ENCODE peak calls at places on chromosomes 12 and 14, in nine cellular contexts. One of them, this sample, is unnamed.

GRCh38 chr14:90664911-90665695 is 151.1 kb downstream of the TTC7B start:
- DNase-seq in upper lobe of left lung: no peak
- DNase-seq in thoracic aorta: no peak
- DNase-seq in pancreas: no peak
- DNase-seq in CD4-positive, CD25-positive, alpha-beta regulatory T cell: no peak
- DNase-seq in AG04450: no peak
- DNase-seq in aorta: no peak
- DNase-seq in ovary: no peak
- DNase-seq in CD8-positive, alpha-beta T cell: no peak
- DNase-seq in this sample: no peak

GRCh38 chr14:97866186-97866585 is 1069.0 kb downstream of the VRK1 start:
- DNase-seq in thoracic aorta: no peak
- DNase-seq in CD8-positive, alpha-beta T cell: no peak
- DNase-seq in aorta: no peak
- DNase-seq in ovary: no peak
- DNase-seq in upper lobe of left lung: no peak
- DNase-seq in CD4-positive, CD25-positive, alpha-beta regulatory T cell: no peak
- DNase-seq in pancreas: no peak
- DNase-seq in AG04450: no peak
- DNase-seq in this sample: no peak

GRCh38 chr12:112589275-112589674 is 170.5 kb downstream of the PTPN11 start:
- DNase-seq in CD8-positive, alpha-beta T cell: no peak
- DNase-seq in pancreas: no peak
- DNase-seq in AG04450: no peak
- DNase-seq in ovary: no peak
- DNase-seq in aorta: no peak
- DNase-seq in thoracic aorta: no peak
- DNase-seq in CD4-positive, CD25-positive, alpha-beta regulatory T cell: no peak
- DNase-seq in upper lobe of left lung: no peak
- DNase-seq in this sample: no peak

GRCh38 chr12:65720136-65720535 is 104.1 kb upstream of the HMGA2 start:
- DNase-seq in AG04450: no peak
- DNase-seq in ovary: no peak
- DNase-seq in thoracic aorta: no peak
- DNase-seq in aorta: no peak
- DNase-seq in CD4-positive, CD25-positive, alpha-beta regulatory T cell: no peak
- DNase-seq in pancreas: no peak
- DNase-seq in CD8-positive, alpha-beta T cell: no peak
- DNase-seq in upper lobe of left lung: no peak
- DNase-seq in this sample: no peak

GRCh38 chr14:76412501-76412900 is 36.6 kb downstream of the ESRRB start:
- DNase-seq in pancreas: no peak
- DNase-seq in thoracic aorta: no peak
- DNase-seq in CD8-positive, alpha-beta T cell: no peak
- DNase-seq in upper lobe of left lung: no peak
- DNase-seq in AG04450: no peak
- DNase-seq in CD4-positive, CD25-positive, alpha-beta regulatory T cell: no peak
- DNase-seq in aorta: no peak
- DNase-seq in ovary: no peak
- DNase-seq in this sample: no peak

GRCh38 chr12:89244536-89244935 is 107.8 kb downstream of the DUSP6 start:
- DNase-seq in pancreas: no peak
- DNase-seq in thoracic aorta: no peak
- DNase-seq in upper lobe of left lung: no peak
- DNase-seq in AG04450: no peak
- DNase-seq in CD8-positive, alpha-beta T cell: no peak
- DNase-seq in CD4-positive, CD25-positive, alpha-beta regulatory T cell: peak; percentile 61
- DNase-seq in aorta: no peak
- DNase-seq in ovary: no peak
- DNase-seq in this sample: no peak

GRCh38 chr14:74290415-74290814 is 12.3 kb downstream of the ABCD4 start:
- DNase-seq in CD4-positive, CD25-positive, alpha-beta regulatory T cell: peak; percentile 11
- DNase-seq in CD8-positive, alpha-beta T cell: no peak
- DNase-seq in aorta: no peak
- DNase-seq in pancreas: no peak
- DNase-seq in thoracic aorta: no peak
- DNase-seq in ovary: no peak
- DNase-seq in upper lobe of left lung: no peak
- DNase-seq in AG04450: no peak
- DNase-seq in this sample: no peak

GRCh38 chr12:66025477-66025876 is 105.1 kb downstream of the LLPH start:
- DNase-seq in thoracic aorta: no peak
- DNase-seq in CD8-positive, alpha-beta T cell: no peak
- DNase-seq in aorta: no peak
- DNase-seq in CD4-positive, CD25-positive, alpha-beta regulatory T cell: no peak
- DNase-seq in upper lobe of left lung: no peak
- DNase-seq in AG04450: no peak
- DNase-seq in pancreas: no peak
- DNase-seq in ovary: no peak
- DNase-seq in this sample: no peak

GRCh38 chr12:40184493-40185302 is 40.1 kb upstream of the LRRK2 start:
- DNase-seq in upper lobe of left lung: no peak
- DNase-seq in aorta: no peak
- DNase-seq in CD8-positive, alpha-beta T cell: no peak
- DNase-seq in pancreas: no peak
- DNase-seq in CD4-positive, CD25-positive, alpha-beta regulatory T cell: no peak
- DNase-seq in thoracic aorta: no peak
- DNase-seq in AG04450: no peak
- DNase-seq in ovary: no peak
- DNase-seq in this sample: no peak

GRCh38 chr14:29724991-29725390 is 202.7 kb downstream of the PRKD1 start:
- DNase-seq in CD4-positive, CD25-positive, alpha-beta regulatory T cell: no peak
- DNase-seq in upper lobe of left lung: no peak
- DNase-seq in thoracic aorta: no peak
- DNase-seq in ovary: peak; percentile 18
- DNase-seq in pancreas: peak; percentile 54
- DNase-seq in CD8-positive, alpha-beta T cell: no peak
- DNase-seq in aorta: no peak
- DNase-seq in AG04450: no peak
- DNase-seq in this sample: no peak

GRCh38 chr14:33432407-33433023 is 493.8 kb downstream of the NPAS3 start:
- DNase-seq in upper lobe of left lung: no peak
- DNase-seq in ovary: no peak
- DNase-seq in pancreas: no peak
- DNase-seq in CD4-positive, CD25-positive, alpha-beta regulatory T cell: no peak
- DNase-seq in aorta: no peak
- DNase-seq in thoracic aorta: no peak
- DNase-seq in CD8-positive, alpha-beta T cell: no peak
- DNase-seq in AG04450: no peak
- DNase-seq in this sample: no peak

GRCh38 chr14:101542391-101542790 is 18.9 kb upstream of the DIO3 start:
- DNase-seq in pancreas: no peak
- DNase-seq in CD8-positive, alpha-beta T cell: no peak
- DNase-seq in ovary: no peak
- DNase-seq in CD4-positive, CD25-positive, alpha-beta regulatory T cell: no peak
- DNase-seq in aorta: no peak
- DNase-seq in AG04450: no peak
- DNase-seq in upper lobe of left lung: no peak
- DNase-seq in thoracic aorta: no peak
- DNase-seq in this sample: no peak

GRCh38 chr12:99121476-99121965 is 476.4 kb downstream of the APAF1 start:
- DNase-seq in pancreas: no peak
- DNase-seq in AG04450: no peak
- DNase-seq in CD8-positive, alpha-beta T cell: no peak
- DNase-seq in ovary: no peak
- DNase-seq in aorta: no peak
- DNase-seq in upper lobe of left lung: no peak
- DNase-seq in CD4-positive, CD25-positive, alpha-beta regulatory T cell: no peak
- DNase-seq in thoracic aorta: no peak
- DNase-seq in this sample: no peak

GRCh38 chr12:64688715-64689114 is 70.5 kb downstream of the GNS start:
- DNase-seq in aorta: no peak
- DNase-seq in upper lobe of left lung: no peak
- DNase-seq in ovary: no peak
- DNase-seq in CD4-positive, CD25-positive, alpha-beta regulatory T cell: no peak
- DNase-seq in AG04450: no peak
- DNase-seq in pancreas: no peak
- DNase-seq in thoracic aorta: no peak
- DNase-seq in CD8-positive, alpha-beta T cell: no peak
- DNase-seq in this sample: no peak

DNA sequence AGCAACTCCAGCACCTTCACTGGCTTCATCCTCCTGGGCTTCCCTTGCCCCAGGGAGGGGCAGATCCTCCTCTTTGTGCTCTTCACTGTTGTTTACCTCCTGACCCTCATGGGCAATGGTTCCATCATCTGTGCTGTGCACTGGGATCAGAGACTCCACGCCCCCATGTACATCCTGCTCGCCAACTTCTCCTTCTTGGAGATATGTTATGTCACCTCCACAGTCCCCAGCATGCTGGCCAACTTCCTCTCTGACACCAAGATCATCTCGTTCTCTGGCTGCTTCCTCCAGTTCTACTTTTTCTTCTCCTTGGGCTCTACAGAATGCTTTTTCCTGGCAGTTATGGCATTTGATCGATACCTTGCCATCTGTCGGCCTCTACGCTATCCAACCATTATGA is 6.8 kb downstream of the OR11G2 start:
- DNase-seq in ovary: no peak
- DNase-seq in CD4-positive, CD25-positive, alpha-beta regulatory T cell: no peak
- DNase-seq in pancreas: no peak
- DNase-seq in aorta: no peak
- DNase-seq in thoracic aorta: no peak
- DNase-seq in AG04450: no peak
- DNase-seq in upper lobe of left lung: no peak
- DNase-seq in CD8-positive, alpha-beta T cell: no peak
- DNase-seq in this sample: no peak
- H3K9me3 ChIP-seq in ovary: no peaks in the 10 kb centered on the region
- H3K9me3 ChIP-seq in CD4-positive, CD25-positive, alpha-beta regulatory T cell: no peaks in the 10 kb centered on the region
- H3K9me3 ChIP-seq in pancreas: no peaks in the 10 kb centered on the region
- H3K9me3 ChIP-seq in aorta: no peaks in the 10 kb centered on the region
- H3K9me3 ChIP-seq in thoracic aorta: no peaks in the 10 kb centered on the region
- H3K9me3 ChIP-seq in AG04450: peaks cover 7% of the 10 kb centered on the region
- H3K9me3 ChIP-seq in upper lobe of left lung: no peaks in the 10 kb centered on the region
- H3K9me3 ChIP-seq in CD8-positive, alpha-beta T cell: no peaks in the 10 kb centered on the region
- H3K9me3 ChIP-seq in this sample: no peaks in the 10 kb centered on the region

GRCh38 chr12:106945261-106945851 is 10.4 kb upstream of the TMEM263 start:
- DNase-seq in aorta: no peak
- DNase-seq in ovary: no peak
- DNase-seq in thoracic aorta: no peak
- DNase-seq in AG04450: no peak
- DNase-seq in upper lobe of left lung: no peak
- DNase-seq in pancreas: no peak
- DNase-seq in CD4-positive, CD25-positive, alpha-beta regulatory T cell: no peak
- DNase-seq in CD8-positive, alpha-beta T cell: no peak
- DNase-seq in this sample: no peak
- H3K9me3 ChIP-seq in aorta: no peaks in the 10 kb centered on the region
- H3K9me3 ChIP-seq in ovary: no peaks in the 10 kb centered on the region
- H3K9me3 ChIP-seq in thoracic aorta: no peaks in the 10 kb centered on the region
- H3K9me3 ChIP-seq in AG04450: peaks cover 3% of the 10 kb centered on the region
- H3K9me3 ChIP-seq in upper lobe of left lung: peaks cover 2% of the 10 kb centered on the region
- H3K9me3 ChIP-seq in pancreas: no peaks in the 10 kb centered on the region
- H3K9me3 ChIP-seq in CD4-positive, CD25-positive, alpha-beta regulatory T cell: peaks cover 7% of the 10 kb centered on the region
- H3K9me3 ChIP-seq in CD8-positive, alpha-beta T cell: no peaks in the 10 kb centered on the region
- H3K9me3 ChIP-seq in this sample: no peaks in the 10 kb centered on the region

GRCh38 chr14:61145903-61146411 is 135.2 kb downstream of the TMEM30B start:
- DNase-seq in ovary: no peak
- DNase-seq in AG04450: no peak
- DNase-seq in upper lobe of left lung: no peak
- DNase-seq in thoracic aorta: peak; percentile 19
- DNase-seq in pancreas: no peak
- DNase-seq in CD4-positive, CD25-positive, alpha-beta regulatory T cell: no peak
- DNase-seq in CD8-positive, alpha-beta T cell: no peak
- DNase-seq in aorta: peak; percentile 64
- DNase-seq in this sample: no peak

GRCh38 chr14:61148742-61149350 is 132.3 kb downstream of the TMEM30B start:
- DNase-seq in AG04450: no peak
- DNase-seq in CD8-positive, alpha-beta T cell: no peak
- DNase-seq in ovary: no peak
- DNase-seq in pancreas: no peak
- DNase-seq in upper lobe of left lung: no peak
- DNase-seq in aorta: no peak
- DNase-seq in CD4-positive, CD25-positive, alpha-beta regulatory T cell: no peak
- DNase-seq in thoracic aorta: no peak
- DNase-seq in this sample: no peak

GRCh38 chr14:61146896-61147295 is 134.2 kb downstream of the TMEM30B start:
- DNase-seq in AG04450: no peak
- DNase-seq in CD4-positive, CD25-positive, alpha-beta regulatory T cell: no peak
- DNase-seq in CD8-positive, alpha-beta T cell: no peak
- DNase-seq in upper lobe of left lung: no peak
- DNase-seq in thoracic aorta: no peak
- DNase-seq in ovary: no peak
- DNase-seq in pancreas: no peak
- DNase-seq in aorta: no peak
- DNase-seq in this sample: no peak

GRCh38 chr14:61147898-61148549 is 133.1 kb downstream of the TMEM30B start:
- DNase-seq in thoracic aorta: peak; percentile 59
- DNase-seq in aorta: peak; percentile 80
- DNase-seq in CD4-positive, CD25-positive, alpha-beta regulatory T cell: no peak
- DNase-seq in ovary: no peak
- DNase-seq in upper lobe of left lung: peak; percentile 33
- DNase-seq in CD8-positive, alpha-beta T cell: no peak
- DNase-seq in AG04450: peak; percentile 98
- DNase-seq in pancreas: no peak
- DNase-seq in this sample: no peak

DNA sequence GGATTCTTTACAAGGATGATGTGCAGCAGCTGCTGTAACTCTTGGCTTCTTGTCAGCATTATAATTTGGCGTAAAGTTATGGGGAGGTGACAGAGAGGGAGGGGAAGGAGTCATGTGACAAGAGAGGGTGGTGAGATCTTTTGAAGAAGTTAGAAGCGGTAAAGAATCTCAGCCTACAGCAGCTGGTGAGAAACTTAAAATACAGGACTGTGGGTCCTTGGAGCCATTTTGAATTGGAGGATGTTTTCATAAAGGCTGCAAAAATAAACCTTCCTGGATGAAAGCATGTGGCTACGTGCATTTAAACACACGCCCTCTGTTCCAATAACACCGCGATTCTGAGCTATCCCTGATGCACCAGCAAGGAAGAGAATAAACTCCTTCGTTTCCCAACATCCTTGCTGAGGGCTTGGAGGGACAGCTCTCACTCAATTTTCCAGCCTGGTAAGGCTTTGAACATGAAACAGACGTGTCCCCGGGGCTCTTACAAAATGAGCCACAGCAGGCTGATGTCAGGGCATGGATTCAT is 133.7 kb downstream of the TMEM30B start:
- DNase-seq in AG04450: no peak
- DNase-seq in CD4-positive, CD25-positive, alpha-beta regulatory T cell: no peak
- DNase-seq in CD8-positive, alpha-beta T cell: no peak
- DNase-seq in ovary: no peak
- DNase-seq in aorta: no peak
- DNase-seq in pancreas: no peak
- DNase-seq in upper lobe of left lung: no peak
- DNase-seq in thoracic aorta: no peak
- DNase-seq in this sample: no peak
- H3K9me3 ChIP-seq in AG04450: peaks cover 6% of the 10 kb centered on the region
- H3K9me3 ChIP-seq in CD4-positive, CD25-positive, alpha-beta regulatory T cell: peaks cover 15% of the 10 kb centered on the region
- H3K9me3 ChIP-seq in CD8-positive, alpha-beta T cell: no peaks in the 10 kb centered on the region
- H3K9me3 ChIP-seq in ovary: peaks cover 3% of the 10 kb centered on the region
- H3K9me3 ChIP-seq in aorta: no peaks in the 10 kb centered on the region
- H3K9me3 ChIP-seq in pancreas: no peaks in the 10 kb centered on the region
- H3K9me3 ChIP-seq in upper lobe of left lung: peaks cover 6% of the 10 kb centered on the region
- H3K9me3 ChIP-seq in thoracic aorta: no peaks in the 10 kb centered on the region
- H3K9me3 ChIP-seq in this sample: no peaks in the 10 kb centered on the region

GRCh38 chr14:26484562-26484961 is 113.3 kb downstream of the NOVA1 start:
- DNase-seq in ovary: no peak
- DNase-seq in thoracic aorta: no peak
- DNase-seq in CD8-positive, alpha-beta T cell: no peak
- DNase-seq in upper lobe of left lung: no peak
- DNase-seq in aorta: no peak
- DNase-seq in AG04450: no peak
- DNase-seq in pancreas: no peak
- DNase-seq in CD4-positive, CD25-positive, alpha-beta regulatory T cell: no peak
- DNase-seq in this sample: no peak

GRCh38 chr14:26486922-26487321 is 110.9 kb downstream of the NOVA1 start:
- DNase-seq in aorta: no peak
- DNase-seq in ovary: no peak
- DNase-seq in AG04450: no peak
- DNase-seq in upper lobe of left lung: no peak
- DNase-seq in CD4-positive, CD25-positive, alpha-beta regulatory T cell: no peak
- DNase-seq in pancreas: no peak
- DNase-seq in CD8-positive, alpha-beta T cell: no peak
- DNase-seq in thoracic aorta: no peak
- DNase-seq in this sample: no peak
- H3K9me3 ChIP-seq in aorta: no peaks in the 10 kb centered on the region
- H3K9me3 ChIP-seq in ovary: no peaks in the 10 kb centered on the region
- H3K9me3 ChIP-seq in AG04450: no peaks in the 10 kb centered on the region
- H3K9me3 ChIP-seq in upper lobe of left lung: no peaks in the 10 kb centered on the region
- H3K9me3 ChIP-seq in CD4-positive, CD25-positive, alpha-beta regulatory T cell: peaks cover 6% of the 10 kb centered on the region
- H3K9me3 ChIP-seq in pancreas: no peaks in the 10 kb centered on the region
- H3K9me3 ChIP-seq in CD8-positive, alpha-beta T cell: no peaks in the 10 kb centered on the region
- H3K9me3 ChIP-seq in thoracic aorta: no peaks in the 10 kb centered on the region
- H3K9me3 ChIP-seq in this sample: no peaks in the 10 kb centered on the region